ENCODE peak calls at places on chromosome 15, in four cellular contexts. One of them, this sample, is unnamed.
A peak's percentile ranks its signal among the peaks of the same experiment; 100 is the strongest.

GRCh38 chr15:90869601-90870353 is 1.4 kb downstream of the FURIN start:
- DNase-seq in BE2C: no peak
- DNase-seq in GM23248: peak; percentile 85
- DNase-seq in A549: no peak
- DNase-seq in this sample: peak; percentile 86

GRCh38 chr15:74950078-74951000 is 6.2 kb downstream of the RPP25 start:
- DNase-seq in BE2C: peak; percentile 79
- DNase-seq in GM23248: peak; percentile 74
- DNase-seq in A549: peak; percentile 90
- DNase-seq in this sample: peak; percentile 75

GRCh38 chr15:39442898-39443297 is 138.0 kb upstream of the THBS1 start:
- DNase-seq in BE2C: no peak
- DNase-seq in GM23248: peak; percentile 24
- DNase-seq in A549: no peak
- DNase-seq in this sample: no peak

GRCh38 chr15:82043130-82043673 is 2.6 kb downstream of the MEX3B start:
- DNase-seq in BE2C: peak; percentile 19
- DNase-seq in GM23248: no peak
- DNase-seq in A549: no peak
- DNase-seq in this sample: no peak

GRCh38 chr15:50675524-50676144 is 11.0 kb downstream of the TRPM7 start:
- DNase-seq in BE2C: no peak
- DNase-seq in GM23248: peak; percentile 53
- DNase-seq in A549: peak; percentile 25
- DNase-seq in this sample: peak; percentile 49

GRCh38 chr15:39273805-39274411 is 307.0 kb upstream of the THBS1 start:
- DNase-seq in BE2C: no peak
- DNase-seq in GM23248: no peak
- DNase-seq in A549: peak; percentile 31
- DNase-seq in this sample: peak; percentile 45

GRCh38 chr15:81049835-81050234 is 49.1 kb downstream of the TLNRD1 start:
- DNase-seq in BE2C: no peak
- DNase-seq in GM23248: no peak
- DNase-seq in A549: no peak
- DNase-seq in this sample: no peak

GRCh38 chr15:25658560-25658959 is 204.6 kb downstream of the ATP10A start:
- DNase-seq in BE2C: no peak
- DNase-seq in GM23248: no peak
- DNase-seq in A549: no peak
- DNase-seq in this sample: no peak

GRCh38 chr15:78394981-78395619 is 42.9 kb upstream of the IREB2 start:
- DNase-seq in BE2C: no peak
- DNase-seq in GM23248: no peak
- DNase-seq in A549: no peak
- DNase-seq in this sample: no peak

GRCh38 chr15:49101536-49101935 is 53.9 kb downstream of the COPS2 start:
- DNase-seq in BE2C: no peak
- DNase-seq in GM23248: peak; percentile 46
- DNase-seq in A549: no peak
- DNase-seq in this sample: no peak

GRCh38 chr15:48462688-48463087 is 131.5 kb downstream of the DUT start:
- DNase-seq in BE2C: no peak
- DNase-seq in GM23248: no peak
- DNase-seq in A549: no peak
- DNase-seq in this sample: no peak

GRCh38 chr15:99114511-99115299 is 9.8 kb downstream of the SYNM start:
- DNase-seq in BE2C: no peak
- DNase-seq in GM23248: no peak
- DNase-seq in A549: no peak
- DNase-seq in this sample: no peak

GRCh38 chr15:61743352-61743909 is 316.8 kb downstream of the VPS13C start:
- DNase-seq in BE2C: no peak
- DNase-seq in GM23248: no peak
- DNase-seq in A549: no peak
- DNase-seq in this sample: no peak

GRCh38 chr15:44775923-44776322 is 39.6 kb downstream of the TRIM69 start:
- DNase-seq in BE2C: peak; percentile 93
- DNase-seq in GM23248: peak; percentile 29
- DNase-seq in A549: no peak
- DNase-seq in this sample: peak; percentile 83

GRCh38 chr15:29854413-29854812 is 32.1 kb upstream of the TJP1 start:
- DNase-seq in BE2C: no peak
- DNase-seq in GM23248: peak; percentile 25
- DNase-seq in A549: no peak
- DNase-seq in this sample: peak; percentile 34

GRCh38 chr15:80179025-80179759 is 26.4 kb downstream of the FAH start:
- DNase-seq in BE2C: no peak
- DNase-seq in GM23248: peak; percentile 93
- DNase-seq in A549: peak; percentile 78
- DNase-seq in this sample: peak; percentile 95

GRCh38 chr15:33584797-33585196 is 274.0 kb downstream of the RYR3 start:
- DNase-seq in BE2C: no peak
- DNase-seq in GM23248: peak; percentile 83
- DNase-seq in A549: no peak
- DNase-seq in this sample: peak; percentile 84

GRCh38 chr15:98866503-98866902 is 141.1 kb downstream of the PGPEP1L start:
- DNase-seq in BE2C: peak; percentile 53
- DNase-seq in GM23248: peak; percentile 73
- DNase-seq in A549: no peak
- DNase-seq in this sample: no peak

GRCh38 chr15:77495806-77496589 is 75.3 kb downstream of the HMG20A start:
- DNase-seq in BE2C: no peak
- DNase-seq in GM23248: peak; percentile 63
- DNase-seq in A549: no peak
- DNase-seq in this sample: no peak

GRCh38 chr15:82917252-82917651 is 35.3 kb downstream of the HOMER2 start:
- DNase-seq in BE2C: no peak
- DNase-seq in GM23248: no peak
- DNase-seq in A549: no peak
- DNase-seq in this sample: no peak

GRCh38 chr15:31483053-31483923 is 156.7 kb downstream of the KLF13 start:
- DNase-seq in BE2C: no peak
- DNase-seq in GM23248: peak; percentile 53
- DNase-seq in A549: no peak
- DNase-seq in this sample: peak; percentile 29

GRCh38 chr15:99409097-99409473 is 156.7 kb upstream of the MEF2A start:
- DNase-seq in BE2C: peak; percentile 67
- DNase-seq in GM23248: peak; percentile 73
- DNase-seq in A549: peak; percentile 76
- DNase-seq in this sample: peak; percentile 86

GRCh38 chr15:83082730-83083386 is 15.8 kb upstream of the BTBD1 start:
- DNase-seq in BE2C: no peak
- DNase-seq in GM23248: no peak
- DNase-seq in A549: no peak
- DNase-seq in this sample: no peak

GRCh38 chr15:31381801-31382692 is 55.4 kb downstream of the KLF13 start:
- DNase-seq in BE2C: no peak
- DNase-seq in GM23248: no peak
- DNase-seq in A549: no peak
- DNase-seq in this sample: no peak

GRCh38 chr15:76398301-76398700 is 61.7 kb downstream of the ISL2 start:
- DNase-seq in BE2C: no peak
- DNase-seq in GM23248: no peak
- DNase-seq in A549: no peak
- DNase-seq in this sample: no peak

GRCh38 chr15:62901916-62902554 is 140.5 kb upstream of the TPM1 start:
- DNase-seq in BE2C: no peak
- DNase-seq in GM23248: no peak
- DNase-seq in A549: no peak
- DNase-seq in this sample: peak; percentile 88

GRCh38 chr15:51837784-51838183 is 8.3 kb downstream of the TMOD3 start:
- DNase-seq in BE2C: no peak
- DNase-seq in GM23248: no peak
- DNase-seq in A549: no peak
- DNase-seq in this sample: no peak

GRCh38 chr15:35038655-35039534 is 46.2 kb downstream of the NANOGP8 start:
- DNase-seq in BE2C: no peak
- DNase-seq in GM23248: peak; percentile 74
- DNase-seq in A549: no peak
- DNase-seq in this sample: peak; percentile 71

GRCh38 chr15:60343221-60343970 is 54.4 kb downstream of the ANXA2 start:
- DNase-seq in BE2C: no peak
- DNase-seq in GM23248: peak; percentile 49
- DNase-seq in A549: no peak
- DNase-seq in this sample: peak; percentile 50

GRCh38 chr15:31081568-31082250 is 19.8 kb downstream of the TRPM1 start:
- DNase-seq in BE2C: no peak
- DNase-seq in GM23248: peak; percentile 32
- DNase-seq in A549: no peak
- DNase-seq in this sample: peak; percentile 57

GRCh38 chr15:99305761-99306505 is 54.7 kb downstream of the LRRC28 start:
- DNase-seq in BE2C: no peak
- DNase-seq in GM23248: peak; percentile 22
- DNase-seq in A549: no peak
- DNase-seq in this sample: peak; percentile 88

GRCh38 chr15:89035658-89036057 is 52.6 kb upstream of the ABHD2 start:
- DNase-seq in BE2C: no peak
- DNase-seq in GM23248: no peak
- DNase-seq in A549: no peak
- DNase-seq in this sample: no peak

GRCh38 chr15:89038146-89038545 is 50.1 kb upstream of the ABHD2 start:
- DNase-seq in BE2C: no peak
- DNase-seq in GM23248: no peak
- DNase-seq in A549: no peak
- DNase-seq in this sample: no peak

GRCh38 chr15:89043031-89044002 is 44.9 kb upstream of the ABHD2 start:
- DNase-seq in BE2C: no peak
- DNase-seq in GM23248: no peak
- DNase-seq in A549: no peak
- DNase-seq in this sample: no peak

GRCh38 chr15:89042387-89042786 is 45.9 kb upstream of the ABHD2 start:
- DNase-seq in BE2C: no peak
- DNase-seq in GM23248: no peak
- DNase-seq in A549: no peak
- DNase-seq in this sample: no peak

DNA sequence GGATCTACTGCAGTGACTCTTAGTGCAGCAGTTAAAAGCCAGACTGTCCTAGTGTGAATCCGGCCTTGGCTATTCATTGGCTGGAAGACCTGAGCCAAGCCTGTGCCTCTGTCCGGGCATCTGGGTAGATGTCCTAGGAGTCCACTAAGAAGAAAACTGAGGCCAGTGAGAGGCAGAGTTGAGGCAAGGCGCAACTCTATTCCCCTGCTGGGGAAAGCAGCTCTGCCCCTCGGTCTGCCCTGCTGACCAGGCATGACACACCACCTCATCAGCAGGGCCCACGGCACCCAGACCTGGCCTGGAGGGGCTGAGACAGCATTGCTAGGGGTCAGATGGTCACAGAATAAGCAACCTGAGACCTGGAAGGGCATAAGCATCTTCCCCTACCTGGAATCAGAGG is 46.7 kb upstream of the ABHD2 start:
- DNase-seq in BE2C: no peak
- DNase-seq in GM23248: no peak
- DNase-seq in A549: no peak
- DNase-seq in this sample: no peak
- H3K4me3 ChIP-seq in BE2C: peak overlapping the region; percentile 71
- H3K4me3 ChIP-seq in GM23248: no peak overlapping the region
- H3K4me3 ChIP-seq in A549: no peak overlapping the region
- H3K4me3 ChIP-seq in this sample: no peak overlapping the region

GRCh38 chr15:26972636-26973035 is 1.7 kb downstream of the GABRG3 start:
- DNase-seq in BE2C: no peak
- DNase-seq in GM23248: peak; percentile 15
- DNase-seq in A549: no peak
- DNase-seq in this sample: no peak

GRCh38 chr15:26971303-26972018 is 480 bp downstream of the GABRG3 start:
- DNase-seq in BE2C: peak; percentile 39
- DNase-seq in GM23248: no peak
- DNase-seq in A549: no peak
- DNase-seq in this sample: no peak

GRCh38 chr15:26970712-26971210 is at the start of gene GABRG3:
- DNase-seq in BE2C: peak; percentile 52
- DNase-seq in GM23248: no peak
- DNase-seq in A549: peak; percentile 32
- DNase-seq in this sample: no peak

DNA sequence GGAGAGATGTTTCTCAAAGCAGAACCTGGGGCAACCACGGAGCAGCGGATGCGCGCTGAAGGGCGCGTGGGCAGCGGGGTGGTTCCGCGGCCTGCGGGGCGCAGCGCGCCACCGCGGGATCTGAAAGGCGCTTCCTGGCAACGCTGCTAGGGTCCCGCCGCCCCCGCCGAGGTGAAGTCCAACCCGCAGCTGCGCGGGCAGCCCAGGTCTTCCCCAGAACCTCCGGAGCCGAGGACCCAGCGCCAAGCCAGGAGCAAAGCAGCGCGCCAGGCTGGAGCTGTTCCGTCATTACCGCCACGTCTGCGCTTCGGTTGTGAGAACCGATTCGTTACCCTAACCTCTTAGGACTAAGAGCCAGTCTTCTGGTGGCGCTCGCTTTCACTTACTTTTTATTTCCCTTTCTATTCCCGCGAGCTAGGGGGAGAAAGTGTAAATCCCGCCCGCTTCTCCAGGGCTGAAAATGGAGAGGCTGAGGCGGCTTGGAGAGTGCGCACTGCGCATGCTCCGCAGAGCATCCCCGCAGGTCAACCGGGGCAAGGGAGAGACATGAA is 3.2 kb upstream of the GABRG3 start:
- DNase-seq in BE2C: peak; percentile 46
- DNase-seq in GM23248: peak; percentile 14
- DNase-seq in A549: no peak
- DNase-seq in this sample: no peak
- H3K4me3 ChIP-seq in BE2C: peak overlapping the region; percentile 56
- H3K4me3 ChIP-seq in GM23248: peak overlapping the region; percentile 44
- H3K4me3 ChIP-seq in A549: peak overlapping the region; percentile 19
- H3K4me3 ChIP-seq in this sample: no peak overlapping the region

GRCh38 chr15:56207711-56208110 is 36.0 kb downstream of the RFX7 start:
- DNase-seq in BE2C: no peak
- DNase-seq in GM23248: no peak
- DNase-seq in A549: no peak
- DNase-seq in this sample: no peak
- H3K4me3 ChIP-seq in BE2C: no peak overlapping the region
- H3K4me3 ChIP-seq in GM23248: no peak overlapping the region
- H3K4me3 ChIP-seq in A549: no peak overlapping the region
- H3K4me3 ChIP-seq in this sample: no peak overlapping the region

DNA sequence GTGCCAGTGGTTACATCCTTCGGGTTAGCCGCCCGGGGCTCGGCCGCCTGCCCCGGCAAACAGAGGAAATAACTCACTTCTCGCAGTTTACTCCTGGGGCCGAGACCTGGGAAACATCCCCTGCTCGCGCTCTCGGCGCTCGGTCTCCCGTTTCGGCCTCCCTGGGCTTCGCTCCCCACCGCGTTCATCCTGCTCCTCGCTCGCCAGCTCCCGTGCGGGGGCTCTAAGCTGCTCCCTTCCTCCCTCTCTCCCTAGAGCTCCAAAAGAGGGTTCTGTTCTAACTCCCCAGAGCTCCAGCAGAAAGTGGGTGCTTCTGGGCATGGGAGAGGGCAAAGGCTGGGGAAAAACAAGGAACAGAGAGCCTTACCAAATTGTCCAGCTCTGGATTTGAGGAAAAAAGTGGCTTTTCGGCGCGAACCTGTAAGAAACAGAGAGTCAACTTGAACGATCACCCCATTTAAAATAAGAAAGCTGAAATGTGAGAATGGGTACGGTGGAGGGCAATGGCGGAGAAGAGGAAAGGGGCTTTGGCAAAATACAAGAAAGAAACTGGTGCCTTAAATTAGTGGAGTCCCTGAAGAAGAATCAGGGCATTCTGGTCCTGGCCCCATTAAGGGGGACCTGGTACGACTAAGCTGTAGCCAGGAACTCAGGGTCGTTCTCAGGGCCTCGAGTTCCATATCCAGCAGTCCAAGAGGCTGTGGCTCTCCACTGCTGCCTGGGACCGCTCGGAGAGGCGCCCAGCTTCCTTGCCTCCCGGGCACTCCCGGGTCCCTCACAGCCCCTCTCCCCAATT is 5.0 kb downstream of the MEIS2 start:
- DNase-seq in BE2C: peak; percentile 32
- DNase-seq in GM23248: no peak
- DNase-seq in A549: no peak
- DNase-seq in this sample: no peak
- H3K4me3 ChIP-seq in BE2C: peak overlapping the region; percentile 97
- H3K4me3 ChIP-seq in GM23248: peak overlapping the region; percentile 95
- H3K4me3 ChIP-seq in A549: no peak overlapping the region
- H3K4me3 ChIP-seq in this sample: no peak overlapping the region

This sample was measured in epithelial cell of esophagus.